ENCODE peak calls at places on chromosomes 3 and 15, in nine cellular contexts. C is GM12865, D is fibroblast of mammary gland, O is progenitor cell of endocrine pancreas, L is mammary epithelial cell, Q is RWPE1, S is OCI-LY7, G is AG04450, M is cardiac fibroblast. Y is an unnamed sample.

GRCh38 chr15:101570238-101570637 is 80.7 kb upstream of the PCSK6 start:
- DNase-seq in D (peak), M (peak), Q (peak), L (peak), S (no peak), O (no peak), G (no peak), C (no peak), Y (no peak)

GRCh38 chr15:88115529-88116152 is 140.9 kb downstream of the NTRK3 start:
- DNase-seq in S (no peak), O (no peak), D (no peak), C (no peak), G (no peak), Q (no peak), L (no peak), M (no peak), Y (no peak)

GRCh38 chr3:80190051-80190450 is 422.3 kb upstream of the ROBO1 start:
- DNase-seq in Q (peak), O (no peak), C (no peak), D (peak), M (peak), S (no peak), G (no peak), L (peak), Y (no peak)

GRCh38 chr15:92901053-92901761 is 1.1 kb downstream of the CHD2 start:
- DNase-seq in O (no peak), M (peak), C (no peak), L (peak), G (no peak), D (no peak), S (peak), Q (no peak), Y (no peak)

GRCh38 chr15:99932676-99933402 is 199.6 kb upstream of the LYSMD4 start:
- DNase-seq in D (no peak), C (no peak), M (no peak), O (no peak), G (no peak), L (no peak), S (no peak), Q (no peak), Y (no peak)

GRCh38 chr3:157101470-157101869 is 58.5 kb downstream of the CCNL1 start:
- DNase-seq in C (no peak), L (peak), O (no peak), M (no peak), Q (no peak), S (no peak), D (no peak), G (no peak), Y (no peak)

GRCh38 chr15:28098766-28099554 is at the start of gene OCA2:
- DNase-seq in L (no peak), Q (no peak), O (peak), M (peak), C (no peak), D (no peak), S (no peak), G (no peak), Y (no peak)

GRCh38 chr3:170811515-170811914 is 58.5 kb downstream of the RPL22L1 start:
- DNase-seq in S (no peak), M (peak), D (peak), O (no peak), G (no peak), C (no peak), Q (peak), L (peak), Y (no peak)

GRCh38 chr3:104273046-104273649 is 1093.6 kb upstream of the ALCAM start:
- DNase-seq in Q (peak), D (peak), L (peak), S (peak), C (peak), G (no peak), O (no peak), M (peak), Y (no peak)

GRCh38 chr3:31468433-31468832 is 64.3 kb upstream of the STT3B start:
- DNase-seq in G (no peak), S (no peak), M (no peak), Q (no peak), C (no peak), O (no peak), D (no peak), L (no peak), Y (no peak)

GRCh38 chr3:12947504-12948369 is 106.4 kb upstream of the RPL32 start:
- DNase-seq in D (peak), M (peak), O (no peak), C (no peak), G (peak), L (peak), Q (peak), S (no peak), Y (no peak)

GRCh38 chr15:85760049-85760448 is 34.7 kb downstream of the KLHL25 start:
- DNase-seq in G (no peak), C (no peak), Q (no peak), O (no peak), L (no peak), S (no peak), D (no peak), M (no peak), Y (no peak)

GRCh38 chr3:111081008-111081545 is 9.5 kb downstream of the NECTIN3 start:
- DNase-seq in Q (no peak), D (peak), M (peak), G (no peak), C (no peak), S (no peak), L (peak), O (no peak), Y (no peak)

GRCh38 chr3:109177888-109178287 is 41.4 kb downstream of the C3orf85 start:
- DNase-seq in C (no peak), Q (no peak), D (no peak), G (no peak), M (no peak), S (no peak), L (no peak), O (no peak), Y (no peak)

GRCh38 chr3:195194559-195195161 is 76.3 kb downstream of the XXYLT1 start:
- DNase-seq in O (no peak), L (no peak), G (no peak), S (no peak), Q (no peak), C (no peak), M (no peak), D (no peak), Y (no peak)

GRCh38 chr3:49638445-49638844 is 35.7 kb upstream of the APEH start:
- DNase-seq in M (peak), S (no peak), D (peak), Q (peak), G (no peak), C (no peak), L (peak), O (no peak), Y (no peak)

GRCh38 chr3:63473641-63474166 is 178.8 kb upstream of the SNTN start:
- DNase-seq in D (no peak), G (no peak), M (no peak), Q (no peak), C (no peak), O (no peak), L (no peak), S (no peak), Y (no peak)

GRCh38 chr3:27022096-27022761 is 347.0 kb downstream of the NEK10 start:
- DNase-seq in G (no peak), D (no peak), S (no peak), L (no peak), M (no peak), O (no peak), Q (no peak), C (no peak), Y (no peak)

GRCh38 chr15:62845239-62846126 is 197.1 kb upstream of the TPM1 start:
- DNase-seq in M (peak), D (peak), S (no peak), G (no peak), L (peak), C (no peak), O (no peak), Q (no peak), Y (no peak)

GRCh38 chr3:76997733-76998132 is 42.2 kb upstream of the ROBO2 start:
- DNase-seq in M (no peak), D (peak), O (no peak), G (peak), L (no peak), Q (peak), C (no peak), S (no peak), Y (no peak)

GRCh38 chr3:116337229-116337628 is 108.1 kb downstream of the LSAMP start:
- DNase-seq in O (no peak), D (peak), L (no peak), C (no peak), Q (no peak), S (no peak), M (no peak), G (no peak), Y (no peak)

GRCh38 chr15:100264994-100265640 is 76.7 kb downstream of the ADAMTS17 start:
- DNase-seq in C (no peak), L (no peak), Q (no peak), M (no peak), D (no peak), S (no peak), O (peak), G (no peak), Y (no peak)

GRCh38 chr3:144034715-144035114 is 63.1 kb downstream of the DIPK2A start:
- DNase-seq in O (no peak), M (no peak), L (no peak), C (no peak), S (no peak), Q (no peak), G (no peak), D (no peak), Y (no peak)

GRCh38 chr15:57477736-57478522 is 101.6 kb downstream of the CGNL1 start:
- DNase-seq in D (no peak), M (no peak), O (peak), Q (no peak), G (no peak), C (peak), L (no peak), S (no peak), Y (no peak)

GRCh38 chr15:93943607-93944006 is 287.8 kb upstream of the MCTP2 start:
- DNase-seq in S (no peak), D (no peak), O (no peak), M (peak), C (no peak), G (no peak), L (no peak), Q (no peak), Y (no peak)

GRCh38 chr3:129352045-129352444 is 73.4 kb downstream of the HMCES start:
- DNase-seq in G (no peak), D (no peak), C (peak), L (no peak), M (no peak), Q (no peak), O (no peak), S (peak), Y (no peak)

GRCh38 chr15:78322243-78322642 is 17.9 kb upstream of the CRABP1 start:
- DNase-seq in Q (no peak), G (no peak), O (no peak), C (no peak), S (no peak), D (no peak), M (peak), L (no peak), Y (no peak)

GRCh38 chr3:188863999-188864406 is 307.8 kb upstream of the TPRG1 start:
- DNase-seq in D (peak), C (no peak), O (no peak), L (no peak), S (no peak), G (peak), Q (no peak), M (no peak), Y (no peak)

GRCh38 chr3:15434756-15435155 is 7.4 kb downstream of the EAF1 start:
- DNase-seq in S (no peak), D (no peak), C (no peak), O (no peak), G (no peak), M (no peak), L (no peak), Q (no peak), Y (no peak)

GRCh38 chr3:163779396-163780344 is 1298.6 kb downstream of the SI start:
- DNase-seq in D (no peak), M (no peak), G (no peak), L (no peak), S (no peak), Q (no peak), O (no peak), C (peak), Y (no peak)
- TF ChIP-seq CTCF in D (no peak), M (no peak), G (no peak), L (no peak), S (peak), Q (no peak), O (peak), C (peak), Y (no peak)

GRCh38 chr3:65330072-65330471 is 642.3 kb upstream of the ADAMTS9 start:
- DNase-seq in L (no peak), Q (no peak), D (peak), S (no peak), G (no peak), O (no peak), C (no peak), M (peak), Y (no peak)

GRCh38 chr3:65331730-65332129 is 643.9 kb upstream of the ADAMTS9 start:
- DNase-seq in C (no peak), S (no peak), L (no peak), D (no peak), M (no peak), Q (no peak), G (no peak), O (no peak), Y (no peak)

GRCh38 chr3:65338571-65338970 is 650.8 kb upstream of the ADAMTS9 start:
- DNase-seq in S (no peak), Q (no peak), L (peak), D (peak), G (no peak), M (peak), C (no peak), O (no peak), Y (no peak)

GRCh38 chr3:65335587-65335986 is 647.8 kb upstream of the ADAMTS9 start:
- DNase-seq in M (no peak), G (no peak), L (no peak), C (no peak), D (no peak), Q (no peak), O (no peak), S (no peak), Y (no peak)

GRCh38 chr3:65334045-65334665 is 646.4 kb upstream of the ADAMTS9 start:
- DNase-seq in Q (no peak), C (no peak), O (no peak), L (no peak), M (peak), S (no peak), D (no peak), G (no peak), Y (no peak)
- TF ChIP-seq CTCF in Q (no peak), C (no peak), O (peak), L (no peak), M (peak), S (peak), D (peak), G (no peak), Y (no peak)

DNA sequence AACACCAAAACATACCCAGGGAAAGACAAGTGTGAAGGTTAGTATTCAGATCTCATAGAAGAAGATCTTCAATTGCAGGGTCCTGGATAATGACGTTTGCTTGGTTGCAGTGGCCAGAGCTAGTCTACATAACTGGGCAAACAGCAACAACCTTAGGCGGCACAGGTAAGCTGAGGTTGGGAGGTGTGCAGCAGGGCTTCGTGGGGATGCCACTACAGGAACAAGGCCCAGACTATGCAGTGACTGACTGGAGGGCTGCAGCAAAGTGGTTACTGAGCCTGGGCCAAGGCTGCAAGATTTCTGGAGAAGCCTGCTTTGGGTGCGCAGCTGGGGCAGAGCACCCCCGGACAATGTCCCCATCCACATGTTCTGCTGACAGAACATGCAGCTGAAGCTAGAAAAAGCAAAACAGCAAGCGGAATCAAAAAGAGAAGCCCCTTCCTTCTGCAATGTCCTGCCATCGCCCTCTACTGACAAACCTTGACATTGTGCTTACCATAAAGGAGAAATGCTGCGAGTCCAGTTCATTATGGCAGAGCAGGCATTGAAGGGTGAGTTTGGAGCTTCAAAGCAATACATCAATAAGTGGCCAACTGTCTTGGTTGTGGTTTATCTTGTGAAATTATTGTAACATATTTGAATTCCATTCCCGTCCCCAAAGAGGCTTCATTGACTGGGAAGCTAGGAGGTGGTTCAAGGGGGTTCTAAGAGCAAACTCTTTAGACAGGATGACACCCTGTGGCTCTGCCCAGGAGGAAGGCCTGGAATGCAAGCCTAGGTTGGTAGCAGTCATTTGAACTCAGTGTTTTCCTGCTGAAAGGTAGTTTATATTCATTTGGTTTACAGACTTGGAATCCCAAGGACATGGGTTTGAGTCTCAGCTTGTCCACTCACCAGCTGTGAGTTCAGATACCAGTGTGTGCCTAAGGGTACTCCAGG is 217.0 kb downstream of the PDCD6IP start:
- DNase-seq in D (peak), C (peak), O (no peak), G (no peak), Q (no peak), M (peak), S (peak), L (no peak), Y (no peak)
- TF ChIP-seq CTCF in D (peak), C (no peak), O (peak), G (peak), Q (no peak), M (peak), S (peak), L (peak), Y (no peak)

GRCh38 chr3:121155023-121155422 is 247.0 kb downstream of the STXBP5L start:
- DNase-seq in S (no peak), C (no peak), M (no peak), Q (no peak), D (no peak), L (no peak), O (no peak), G (no peak), Y (no peak)

GRCh38 chr3:121153851-121154250 is 245.8 kb downstream of the STXBP5L start:
- DNase-seq in S (no peak), O (no peak), C (no peak), G (no peak), M (no peak), D (no peak), L (no peak), Q (no peak), Y (no peak)

GRCh38 chr3:121152573-121152972 is 244.6 kb downstream of the STXBP5L start:
- DNase-seq in Q (peak), S (peak), C (peak), O (no peak), L (peak), D (peak), G (no peak), M (peak), Y (no peak)
- TF ChIP-seq CTCF in Q (peak), S (peak), C (no peak), O (peak), L (peak), D (no peak), G (no peak), M (no peak), Y (no peak)

DNA sequence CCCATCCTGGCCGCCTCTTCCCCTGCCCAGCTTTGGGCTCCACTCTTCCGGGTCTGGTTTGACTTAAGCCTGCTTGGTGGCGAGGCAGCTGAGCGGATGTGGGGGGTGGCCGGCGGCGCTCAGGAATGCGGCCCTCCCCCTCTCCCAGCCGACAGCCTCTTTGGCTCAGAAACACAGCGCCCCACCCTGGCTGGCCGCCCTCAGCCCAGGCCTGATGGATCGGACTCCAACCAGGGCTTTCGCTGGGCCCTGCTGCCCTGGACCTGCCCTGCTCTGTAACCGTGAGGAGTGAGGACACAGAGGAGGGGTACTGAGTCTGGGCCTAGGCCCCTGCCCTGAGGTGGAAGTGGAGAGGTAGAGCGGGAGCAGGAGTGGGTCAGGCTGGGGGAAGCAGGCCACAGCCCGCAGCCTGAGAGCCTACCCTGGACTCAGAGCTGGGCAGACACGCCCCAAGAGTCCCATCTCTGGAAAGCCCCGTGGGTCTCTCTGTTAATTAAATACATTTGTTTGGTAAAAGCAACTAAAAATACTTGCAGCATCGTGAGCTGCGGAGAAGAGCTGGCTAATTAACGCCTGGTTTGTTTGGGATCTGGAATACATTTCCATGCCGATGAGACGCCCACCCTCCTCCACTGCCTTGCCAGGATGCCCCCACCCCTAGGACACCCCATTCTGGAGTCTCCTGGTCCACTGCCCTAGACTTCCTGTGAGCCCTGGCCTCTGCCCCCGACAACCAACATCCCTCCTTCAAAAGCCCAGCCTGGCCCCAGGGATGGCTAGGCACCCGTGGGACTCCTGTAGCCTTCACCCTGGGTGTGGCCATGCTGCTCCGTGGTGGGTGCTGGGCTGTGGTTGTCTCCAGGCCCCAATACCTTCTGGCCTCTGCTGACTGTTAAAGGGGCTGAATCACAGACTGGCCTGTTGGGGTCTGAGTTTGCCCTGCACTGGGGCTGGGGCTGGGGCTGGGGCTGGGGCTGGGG is 19.6 kb downstream of the PLXNA1 start:
- DNase-seq in D (peak), Q (peak), C (peak), O (peak), S (peak), L (peak), M (peak), G (peak), Y (peak)
- TF ChIP-seq CTCF in D (peak), Q (peak), C (peak), O (peak), S (peak), L (peak), M (peak), G (peak), Y (no peak)

GRCh38 chr3:21017115-21017852 is 733.7 kb downstream of the ZNF385D start:
- DNase-seq in O (no peak), M (peak), L (peak), Q (peak), G (no peak), D (peak), S (no peak), C (peak), Y (no peak)
- TF ChIP-seq CTCF in O (peak), M (peak), L (peak), Q (no peak), G (peak), D (peak), S (peak), C (peak), Y (no peak)

GRCh38 chr3:185521349-185522138 is 22.7 kb upstream of the TMEM41A start:
- DNase-seq in O (no peak), Q (no peak), L (no peak), M (no peak), C (no peak), G (no peak), S (no peak), D (no peak), Y (no peak)

GRCh38 chr3:185517387-185517786 is 18.6 kb upstream of the TMEM41A start:
- DNase-seq in Q (no peak), O (no peak), D (no peak), C (no peak), S (no peak), G (no peak), L (no peak), M (no peak), Y (no peak)

GRCh38 chr3:185519021-185519420 is 20.2 kb upstream of the TMEM41A start:
- DNase-seq in D (no peak), M (no peak), C (no peak), S (no peak), Q (no peak), L (peak), O (no peak), G (no peak), Y (no peak)
- TF ChIP-seq CTCF in D (no peak), M (no peak), C (no peak), S (no peak), Q (no peak), L (peak), O (peak), G (no peak), Y (no peak)

DNA sequence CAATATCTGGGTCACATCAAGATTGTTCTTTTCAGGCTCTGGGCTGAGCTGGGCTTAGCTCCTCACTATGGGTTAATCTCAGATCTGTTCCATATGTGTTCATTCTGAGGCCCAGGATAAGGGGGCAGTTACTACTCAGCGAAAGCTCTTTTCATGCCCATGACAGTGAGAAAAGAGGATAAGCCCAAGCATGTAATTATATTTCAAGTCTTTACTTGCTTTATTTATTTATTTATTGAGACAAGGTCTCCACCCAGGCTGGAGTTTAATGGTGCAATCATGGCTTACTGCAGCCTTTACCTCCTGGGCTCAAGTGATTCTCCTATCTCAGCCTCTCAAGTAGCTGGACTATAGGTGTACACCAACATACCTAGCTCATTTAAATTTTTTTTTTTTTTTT is 44.7 kb upstream of the SELENOK start:
- DNase-seq in Q (no peak), L (peak), M (no peak), S (no peak), G (no peak), O (no peak), D (no peak), C (no peak), Y (no peak)
- TF ChIP-seq CTCF in Q (no peak), L (no peak), M (no peak), S (no peak), G (no peak), O (no peak), D (no peak), C (no peak), Y (no peak)